ENCODE peak calls at places on chromosome 1, in four cellular contexts. I, P, M and Y are unnamed samples.

GRCh38 chr1:153598309-153599172 is 14.4 kb downstream of the S100A16 start:
- DNase-seq in M (peak; percentile 58), I (no peak), P (no peak), Y (no peak)

GRCh38 chr1:40783001-40783905 is at the start of gene KCNQ4:
- DNase-seq in P (peak; percentile 62), M (peak; percentile 12), I (no peak), Y (peak; percentile 78)

GRCh38 chr1:110438883-110439282 is 12.1 kb upstream of the PROK1 start:
- DNase-seq in I (no peak), M (no peak), P (no peak), Y (no peak)

GRCh38 chr1:14010431-14010830 is 310.4 kb downstream of the PRDM2 start:
- DNase-seq in I (no peak), M (no peak), P (no peak), Y (no peak)

GRCh38 chr1:230099435-230099834 is 32.4 kb downstream of the GALNT2 start:
- DNase-seq in P (no peak), M (no peak), I (no peak), Y (no peak)

GRCh38 chr1:54850082-54850730 is 36.8 kb downstream of the DHCR24 start:
- DNase-seq in I (peak; percentile 64), M (peak; percentile 32), P (no peak), Y (no peak)

GRCh38 chr1:178126790-178127189 is 32.9 kb downstream of the RASAL2 start:
- DNase-seq in I (no peak), P (no peak), M (peak; percentile 85), Y (no peak)

GRCh38 chr1:183892351-183892793 is 87.5 kb downstream of the RGL1 start:
- DNase-seq in I (no peak), P (no peak), M (peak; percentile 50), Y (no peak)

GRCh38 chr1:246139745-246140182 is 367.3 kb downstream of the SMYD3 start:
- DNase-seq in I (no peak), M (peak; percentile 64), P (no peak), Y (no peak)

GRCh38 chr1:27724961-27725373 is 794 bp upstream of the FAM76A start:
- DNase-seq in M (peak; percentile 2), I (no peak), P (peak; percentile 21), Y (peak; percentile 46)

GRCh38 chr1:27621067-27621920 is 13.7 kb downstream of the FGR start:
- DNase-seq in M (peak; percentile 43), P (no peak), I (no peak), Y (no peak)

GRCh38 chr1:154170547-154171221 is 15.8 kb upstream of the NUP210L start:
- DNase-seq in I (no peak), P (no peak), M (no peak), Y (no peak)

GRCh38 chr1:10601342-10602060 is 126.8 kb downstream of the PEX14 start:
- DNase-seq in I (no peak), P (no peak), M (no peak), Y (no peak)

GRCh38 chr1:99327357-99327756 is 63.1 kb downstream of the PLPPR4 start:
- DNase-seq in I (no peak), M (no peak), P (no peak), Y (no peak)